ENCODE peak calls at places on chromosomes 11 and 22, in five cellular contexts. One of them, this sample, is unnamed.

GRCh38 chr11:16169946-16170345 is 186.4 kb downstream of the SOX6 start:
- DNase-seq in PC-3: no peak
- DNase-seq in fibroblast of lung: no peak
- DNase-seq in mesendoderm: peak; percentile 11
- DNase-seq in neuronal stem cell: no peak
- DNase-seq in this sample: no peak

GRCh38 chr11:12269104-12269441 is 108.3 kb upstream of the PARVA start:
- DNase-seq in PC-3: peak; percentile 93
- DNase-seq in fibroblast of lung: no peak
- DNase-seq in mesendoderm: peak; percentile 44
- DNase-seq in neuronal stem cell: no peak
- DNase-seq in this sample: no peak

GRCh38 chr22:19604711-19605268 is 80.6 kb upstream of the CLDN5 start:
- DNase-seq in PC-3: no peak
- DNase-seq in fibroblast of lung: no peak
- DNase-seq in mesendoderm: no peak
- DNase-seq in neuronal stem cell: no peak
- DNase-seq in this sample: no peak

GRCh38 chr11:122319842-122320555 is 204.0 kb upstream of the BLID start:
- DNase-seq in PC-3: no peak
- DNase-seq in fibroblast of lung: no peak
- DNase-seq in mesendoderm: no peak
- DNase-seq in neuronal stem cell: peak; percentile 9
- DNase-seq in this sample: no peak

GRCh38 chr11:116590844-116591575 is 181.8 kb downstream of the BUD13 start:
- DNase-seq in PC-3: no peak
- DNase-seq in fibroblast of lung: no peak
- DNase-seq in mesendoderm: no peak
- DNase-seq in neuronal stem cell: no peak
- DNase-seq in this sample: no peak

GRCh38 chr11:5596611-5597201 is at the start of gene TRIM6:
- DNase-seq in PC-3: peak; percentile 63
- DNase-seq in fibroblast of lung: peak; percentile 64
- DNase-seq in mesendoderm: peak; percentile 82
- DNase-seq in neuronal stem cell: peak; percentile 18
- DNase-seq in this sample: peak; percentile 46

GRCh38 chr11:58285483-58286040 is 17.5 kb upstream of the OR10W1 start:
- DNase-seq in PC-3: peak; percentile 33
- DNase-seq in fibroblast of lung: no peak
- DNase-seq in mesendoderm: peak; percentile 12
- DNase-seq in neuronal stem cell: no peak
- DNase-seq in this sample: no peak

GRCh38 chr11:86172894-86173293 is 71.7 kb upstream of the EED start:
- DNase-seq in PC-3: peak; percentile 54
- DNase-seq in fibroblast of lung: peak; percentile 90
- DNase-seq in mesendoderm: peak; percentile 93
- DNase-seq in neuronal stem cell: no peak
- DNase-seq in this sample: no peak

GRCh38 chr22:19823638-19824196 is 31.0 kb downstream of the GNB1L start:
- DNase-seq in PC-3: no peak
- DNase-seq in fibroblast of lung: no peak
- DNase-seq in mesendoderm: peak; percentile 18
- DNase-seq in neuronal stem cell: no peak
- DNase-seq in this sample: no peak

GRCh38 chr11:44833869-44834452 is 107.2 kb downstream of the TSPAN18 start:
- DNase-seq in PC-3: peak; percentile 9
- DNase-seq in fibroblast of lung: no peak
- DNase-seq in mesendoderm: peak; percentile 60
- DNase-seq in neuronal stem cell: peak; percentile 60
- DNase-seq in this sample: peak; percentile 52

GRCh38 chr11:92739020-92739419 is 230.4 kb upstream of the MTNR1B start:
- DNase-seq in PC-3: no peak
- DNase-seq in fibroblast of lung: peak; percentile 38
- DNase-seq in mesendoderm: no peak
- DNase-seq in neuronal stem cell: no peak
- DNase-seq in this sample: no peak

GRCh38 chr11:99277281-99277680 is 256.5 kb downstream of the CNTN5 start:
- DNase-seq in PC-3: no peak
- DNase-seq in fibroblast of lung: no peak
- DNase-seq in mesendoderm: no peak
- DNase-seq in neuronal stem cell: peak; percentile 12
- DNase-seq in this sample: no peak

GRCh38 chr22:26416670-26417270 is 12.3 kb upstream of the ASPHD2 start:
- DNase-seq in PC-3: peak; percentile 77
- DNase-seq in fibroblast of lung: peak; percentile 88
- DNase-seq in mesendoderm: peak; percentile 95
- DNase-seq in neuronal stem cell: no peak
- DNase-seq in this sample: no peak

GRCh38 chr22:30015846-30016245 is 64.4 kb upstream of the HORMAD2 start:
- DNase-seq in PC-3: peak; percentile 35
- DNase-seq in fibroblast of lung: peak; percentile 93
- DNase-seq in mesendoderm: no peak
- DNase-seq in neuronal stem cell: no peak
- DNase-seq in this sample: no peak

GRCh38 chr11:7577883-7578242 is 64.1 kb downstream of the PPFIBP2 start:
- DNase-seq in PC-3: peak; percentile 48
- DNase-seq in fibroblast of lung: peak; percentile 18
- DNase-seq in mesendoderm: peak; percentile 87
- DNase-seq in neuronal stem cell: no peak
- DNase-seq in this sample: no peak

GRCh38 chr11:118921121-118921928 is 4.4 kb downstream of the BCL9L start:
- DNase-seq in PC-3: peak; percentile 77
- DNase-seq in fibroblast of lung: peak; percentile 72
- DNase-seq in mesendoderm: peak; percentile 93
- DNase-seq in neuronal stem cell: no peak
- DNase-seq in this sample: no peak

GRCh38 chr22:36425977-36426523 is 38.3 kb upstream of the MYH9 start:
- DNase-seq in PC-3: no peak
- DNase-seq in fibroblast of lung: no peak
- DNase-seq in mesendoderm: peak; percentile 72
- DNase-seq in neuronal stem cell: no peak
- DNase-seq in this sample: no peak

GRCh38 chr11:128406365-128406706 is 181.0 kb downstream of the ETS1 start:
- DNase-seq in PC-3: no peak
- DNase-seq in fibroblast of lung: no peak
- DNase-seq in mesendoderm: peak; percentile 68
- DNase-seq in neuronal stem cell: no peak
- DNase-seq in this sample: peak; percentile 15

GRCh38 chr11:6655020-6655789 is 404 bp downstream of the DCHS1 start:
- DNase-seq in PC-3: no peak
- DNase-seq in fibroblast of lung: no peak
- DNase-seq in mesendoderm: no peak
- DNase-seq in neuronal stem cell: no peak
- DNase-seq in this sample: no peak

GRCh38 chr11:13963169-13963948 is 836 bp downstream of the SPON1 start:
- DNase-seq in PC-3: no peak
- DNase-seq in fibroblast of lung: peak; percentile 20
- DNase-seq in mesendoderm: peak; percentile 63
- DNase-seq in neuronal stem cell: no peak
- DNase-seq in this sample: no peak

GRCh38 chr11:109209572-109209971 is 212.4 kb upstream of the C11orf87 start:
- DNase-seq in PC-3: no peak
- DNase-seq in fibroblast of lung: no peak
- DNase-seq in mesendoderm: no peak
- DNase-seq in neuronal stem cell: no peak
- DNase-seq in this sample: no peak

GRCh38 chr11:11977206-11977938 is 31.1 kb downstream of the DKK3 start:
- DNase-seq in PC-3: peak; percentile 95
- DNase-seq in fibroblast of lung: peak; percentile 97
- DNase-seq in mesendoderm: peak; percentile 91
- DNase-seq in neuronal stem cell: no peak
- DNase-seq in this sample: peak; percentile 33

GRCh38 chr11:91231226-91231625 is 993.4 kb upstream of the FAT3 start:
- DNase-seq in PC-3: no peak
- DNase-seq in fibroblast of lung: peak; percentile 6
- DNase-seq in mesendoderm: no peak
- DNase-seq in neuronal stem cell: no peak
- DNase-seq in this sample: no peak

GRCh38 chr11:11297578-11297977 is 55.5 kb downstream of the CSNK2A3 start:
- DNase-seq in PC-3: no peak
- DNase-seq in fibroblast of lung: no peak
- DNase-seq in mesendoderm: no peak
- DNase-seq in neuronal stem cell: no peak
- DNase-seq in this sample: no peak

GRCh38 chr22:28116261-28116673 is 197.2 kb upstream of the PITPNB start:
- DNase-seq in PC-3: peak; percentile 61
- DNase-seq in fibroblast of lung: peak; percentile 99
- DNase-seq in mesendoderm: peak; percentile 77
- DNase-seq in neuronal stem cell: no peak
- DNase-seq in this sample: no peak

GRCh38 chr22:30732426-30732825 is 37.8 kb downstream of the OSBP2 start:
- DNase-seq in PC-3: no peak
- DNase-seq in fibroblast of lung: no peak
- DNase-seq in mesendoderm: no peak
- DNase-seq in neuronal stem cell: no peak
- DNase-seq in this sample: no peak

GRCh38 chr22:20584872-20585639 is 77.6 kb downstream of the MED15 start:
- DNase-seq in PC-3: no peak
- DNase-seq in fibroblast of lung: peak; percentile 13
- DNase-seq in mesendoderm: no peak
- DNase-seq in neuronal stem cell: no peak
- DNase-seq in this sample: no peak

DNA sequence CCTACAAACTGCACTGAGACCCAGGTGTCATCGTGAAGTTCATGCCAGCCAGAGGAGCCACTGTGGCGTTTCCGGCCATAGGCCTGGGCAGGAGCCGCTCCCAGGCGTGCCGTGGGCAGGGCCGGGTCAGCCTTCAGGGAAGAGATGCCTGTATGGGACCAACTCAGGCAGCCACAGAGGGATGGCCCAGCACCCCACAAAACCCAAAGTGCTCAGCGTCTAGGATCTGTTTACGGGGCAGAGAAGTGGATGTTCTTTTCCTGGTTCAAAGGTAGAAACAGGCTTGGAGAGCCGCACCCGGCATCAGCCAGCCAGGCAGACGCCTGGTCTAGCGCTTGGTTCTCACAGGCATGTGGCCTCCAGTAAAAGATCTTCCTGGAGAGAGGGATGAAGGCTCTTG is 8.4 kb upstream of the BID start:
- DNase-seq in PC-3: no peak
- DNase-seq in fibroblast of lung: no peak
- DNase-seq in mesendoderm: no peak
- DNase-seq in neuronal stem cell: no peak
- DNase-seq in this sample: no peak
- H3K4me1 ChIP-seq in PC-3: peaks cover 10% of the 10 kb centered on the region
- H3K4me1 ChIP-seq in fibroblast of lung: peaks cover 3% of the 10 kb centered on the region
- H3K4me1 ChIP-seq in mesendoderm: no peaks in the 10 kb centered on the region
- H3K4me1 ChIP-seq in neuronal stem cell: peaks cover 16% of the 10 kb centered on the region
- H3K4me1 ChIP-seq in this sample: peaks cover 23% of the 10 kb centered on the region

GRCh38 chr11:82854242-82854641 is 46.0 kb downstream of the PRCP start:
- DNase-seq in PC-3: peak; percentile 62
- DNase-seq in fibroblast of lung: peak; percentile 42
- DNase-seq in mesendoderm: no peak
- DNase-seq in neuronal stem cell: no peak
- DNase-seq in this sample: no peak
- H3K9ac ChIP-seq in PC-3: no peak overlapping the region
- H3K9ac ChIP-seq in fibroblast of lung: no peak overlapping the region
- H3K9ac ChIP-seq in mesendoderm: no peak overlapping the region
- H3K9ac ChIP-seq in neuronal stem cell: no peak overlapping the region
- H3K9ac ChIP-seq in this sample: no peak overlapping the region

GRCh38 chr11:65718531-65718930 is 2.1 kb downstream of the RNASEH2C start:
- DNase-seq in PC-3: no peak
- DNase-seq in fibroblast of lung: no peak
- DNase-seq in mesendoderm: no peak
- DNase-seq in neuronal stem cell: no peak
- DNase-seq in this sample: no peak

GRCh38 chr11:65718964-65719492 is 1.6 kb downstream of the RNASEH2C start:
- DNase-seq in PC-3: no peak
- DNase-seq in fibroblast of lung: peak; percentile 20
- DNase-seq in mesendoderm: no peak
- DNase-seq in neuronal stem cell: no peak
- DNase-seq in this sample: no peak

GRCh38 chr11:65716774-65717405 is 3.7 kb downstream of the RNASEH2C start:
- DNase-seq in PC-3: no peak
- DNase-seq in fibroblast of lung: no peak
- DNase-seq in mesendoderm: no peak
- DNase-seq in neuronal stem cell: no peak
- DNase-seq in this sample: no peak

GRCh38 chr11:65716294-65716693 is 4.2 kb downstream of the KAT5 start:
- DNase-seq in PC-3: no peak
- DNase-seq in fibroblast of lung: no peak
- DNase-seq in mesendoderm: no peak
- DNase-seq in neuronal stem cell: no peak
- DNase-seq in this sample: no peak

GRCh38 chr11:65717906-65718305 is 2.7 kb downstream of the RNASEH2C start:
- DNase-seq in PC-3: no peak
- DNase-seq in fibroblast of lung: no peak
- DNase-seq in mesendoderm: no peak
- DNase-seq in neuronal stem cell: no peak
- DNase-seq in this sample: no peak
- H3K27me3 ChIP-seq in PC-3: no peaks in the 10 kb centered on the region
- H3K27me3 ChIP-seq in fibroblast of lung: no peaks in the 10 kb centered on the region
- H3K27me3 ChIP-seq in mesendoderm: no peaks in the 10 kb centered on the region
- H3K27me3 ChIP-seq in neuronal stem cell: no peaks in the 10 kb centered on the region
- H3K27me3 ChIP-seq in this sample: no peaks in the 10 kb centered on the region

GRCh38 chr22:24973867-24974266 is 21.4 kb downstream of the KIAA1671 start:
- DNase-seq in PC-3: no peak
- DNase-seq in fibroblast of lung: no peak
- DNase-seq in mesendoderm: no peak
- DNase-seq in neuronal stem cell: no peak
- DNase-seq in this sample: no peak

GRCh38 chr22:24965822-24966626 is 13.5 kb downstream of the KIAA1671 start:
- DNase-seq in PC-3: peak; percentile 58
- DNase-seq in fibroblast of lung: no peak
- DNase-seq in mesendoderm: no peak
- DNase-seq in neuronal stem cell: no peak
- DNase-seq in this sample: no peak

GRCh38 chr22:24972369-24972768 is 19.9 kb downstream of the KIAA1671 start:
- DNase-seq in PC-3: no peak
- DNase-seq in fibroblast of lung: no peak
- DNase-seq in mesendoderm: no peak
- DNase-seq in neuronal stem cell: no peak
- DNase-seq in this sample: no peak

GRCh38 chr22:24968066-24968561 is 15.6 kb downstream of the KIAA1671 start:
- DNase-seq in PC-3: peak; percentile 90
- DNase-seq in fibroblast of lung: peak; percentile 51
- DNase-seq in mesendoderm: peak; percentile 96
- DNase-seq in neuronal stem cell: no peak
- DNase-seq in this sample: peak; percentile 50

DNA sequence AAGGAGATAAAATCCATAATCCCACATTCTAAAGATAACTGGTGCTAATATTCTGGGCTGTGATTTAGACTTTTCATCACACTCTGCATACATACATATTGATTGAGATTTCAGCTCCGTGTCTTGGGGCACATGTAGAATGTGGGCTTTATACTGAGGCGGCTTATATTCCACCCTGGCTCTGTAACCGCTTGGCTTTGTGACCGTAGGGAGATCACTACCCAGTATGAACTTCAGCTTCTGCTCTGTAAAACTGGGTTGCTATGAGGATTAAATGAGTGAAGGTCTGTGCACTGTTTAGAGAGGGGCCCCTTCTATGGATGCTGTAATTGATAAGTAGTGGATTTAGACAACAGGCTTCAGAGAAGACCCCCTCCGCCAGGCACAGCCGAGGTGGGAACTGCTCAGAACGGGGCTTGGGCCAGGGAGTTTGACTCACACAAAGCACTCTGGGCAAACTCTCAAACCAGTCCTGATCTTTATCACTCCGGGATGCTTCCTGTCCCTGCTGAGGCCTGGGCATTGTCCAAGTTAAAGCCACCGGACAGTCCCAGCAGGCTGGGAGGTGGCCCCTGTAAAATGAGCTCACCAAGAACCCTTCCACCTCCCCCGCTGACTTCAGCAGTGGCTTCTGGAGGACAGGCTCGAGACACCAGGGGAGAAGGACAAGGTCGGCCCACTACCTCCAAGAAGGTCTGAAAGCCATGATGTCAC is 17.2 kb downstream of the KIAA1671 start:
- DNase-seq in PC-3: peak; percentile 85
- DNase-seq in fibroblast of lung: peak; percentile 73
- DNase-seq in mesendoderm: peak; percentile 89
- DNase-seq in neuronal stem cell: no peak
- DNase-seq in this sample: no peak
- H3K4me1 ChIP-seq in PC-3: peaks cover 52% of the 10 kb centered on the region
- H3K4me1 ChIP-seq in fibroblast of lung: no peaks in the 10 kb centered on the region
- H3K4me1 ChIP-seq in mesendoderm: peaks cover 9% of the 10 kb centered on the region
- H3K4me1 ChIP-seq in neuronal stem cell: peaks cover 9% of the 10 kb centered on the region
- H3K4me1 ChIP-seq in this sample: peaks cover 8% of the 10 kb centered on the region